ENCODE peak calls at places on chromosomes 3 and 15, in five cellular contexts. One of them, this sample, is unnamed.

GRCh38 chr3:43784640-43785011 is 93.9 kb downstream of the ABHD5 start:
- DNase-seq in H1: no peak
- DNase-seq in HepG2: no peak
- DNase-seq in K562: no peak
- DNase-seq in GM12878: no peak
- DNase-seq in this sample: no peak

GRCh38 chr3:146972726-146973125 is 367.6 kb upstream of the PLSCR5 start:
- DNase-seq in H1: no peak
- DNase-seq in HepG2: no peak
- DNase-seq in K562: no peak
- DNase-seq in GM12878: no peak
- DNase-seq in this sample: no peak

GRCh38 chr3:193970773-193971206 is 165.2 kb upstream of the HES1 start:
- DNase-seq in H1: no peak
- DNase-seq in HepG2: peak; percentile 22
- DNase-seq in K562: no peak
- DNase-seq in GM12878: no peak
- DNase-seq in this sample: no peak

GRCh38 chr3:177835008-177835407 is 637.7 kb upstream of the TBL1XR1 start:
- DNase-seq in H1: no peak
- DNase-seq in HepG2: no peak
- DNase-seq in K562: no peak
- DNase-seq in GM12878: no peak
- DNase-seq in this sample: no peak

GRCh38 chr15:78317145-78317836 is 17.9 kb upstream of the SKIC8 start:
- DNase-seq in H1: no peak
- DNase-seq in HepG2: no peak
- DNase-seq in K562: peak; percentile 58
- DNase-seq in GM12878: no peak
- DNase-seq in this sample: peak; percentile 58

GRCh38 chr15:32884136-32884535 is 166.3 kb downstream of the GREM1 start:
- DNase-seq in H1: no peak
- DNase-seq in HepG2: no peak
- DNase-seq in K562: no peak
- DNase-seq in GM12878: no peak
- DNase-seq in this sample: no peak

GRCh38 chr15:60370804-60371700 is 26.7 kb downstream of the ANXA2 start:
- DNase-seq in H1: no peak
- DNase-seq in HepG2: peak; percentile 70
- DNase-seq in K562: no peak
- DNase-seq in GM12878: no peak
- DNase-seq in this sample: peak; percentile 98

GRCh38 chr15:37109151-37109912 is 9.0 kb upstream of the MEIS2 start:
- DNase-seq in H1: no peak
- DNase-seq in HepG2: no peak
- DNase-seq in K562: no peak
- DNase-seq in GM12878: no peak
- DNase-seq in this sample: no peak

GRCh38 chr3:156792114-156792513 is 34.0 kb upstream of the LEKR1 start:
- DNase-seq in H1: no peak
- DNase-seq in HepG2: no peak
- DNase-seq in K562: no peak
- DNase-seq in GM12878: no peak
- DNase-seq in this sample: no peak

GRCh38 chr3:151580592-151580991 is 119.7 kb upstream of the IGSF10 start:
- DNase-seq in H1: no peak
- DNase-seq in HepG2: no peak
- DNase-seq in K562: no peak
- DNase-seq in GM12878: no peak
- DNase-seq in this sample: peak; percentile 38

GRCh38 chr3:156264771-156265170 is 144.4 kb downstream of the KCNAB1 start:
- DNase-seq in H1: no peak
- DNase-seq in HepG2: no peak
- DNase-seq in K562: no peak
- DNase-seq in GM12878: no peak
- DNase-seq in this sample: no peak

GRCh38 chr3:179702271-179702947 is 49.6 kb downstream of the USP13 start:
- DNase-seq in H1: no peak
- DNase-seq in HepG2: no peak
- DNase-seq in K562: no peak
- DNase-seq in GM12878: no peak
- DNase-seq in this sample: no peak

GRCh38 chr3:178947738-178948137 is 123.9 kb downstream of the ZMAT3 start:
- DNase-seq in H1: no peak
- DNase-seq in HepG2: no peak
- DNase-seq in K562: no peak
- DNase-seq in GM12878: no peak
- DNase-seq in this sample: no peak

GRCh38 chr3:183472155-183472554 is 43.7 kb upstream of the MCF2L2 start:
- DNase-seq in H1: no peak
- DNase-seq in HepG2: no peak
- DNase-seq in K562: no peak
- DNase-seq in GM12878: no peak
- DNase-seq in this sample: no peak

GRCh38 chr15:35218215-35218614 is 133.1 kb upstream of the NANOGP8 start:
- DNase-seq in H1: no peak
- DNase-seq in HepG2: peak; percentile 9
- DNase-seq in K562: no peak
- DNase-seq in GM12878: no peak
- DNase-seq in this sample: no peak

GRCh38 chr15:60945196-60945595 is 283.9 kb downstream of the RORA start:
- DNase-seq in H1: no peak
- DNase-seq in HepG2: no peak
- DNase-seq in K562: no peak
- DNase-seq in GM12878: no peak
- DNase-seq in this sample: no peak

GRCh38 chr15:91790826-91791225 is 62.7 kb upstream of the SLCO3A1 start:
- DNase-seq in H1: no peak
- DNase-seq in HepG2: no peak
- DNase-seq in K562: no peak
- DNase-seq in GM12878: no peak
- DNase-seq in this sample: no peak

GRCh38 chr15:41932511-41932910 is 38.7 kb upstream of the SPTBN5 start:
- DNase-seq in H1: no peak
- DNase-seq in HepG2: no peak
- DNase-seq in K562: no peak
- DNase-seq in GM12878: no peak
- DNase-seq in this sample: no peak

GRCh38 chr15:27408428-27408827 is 437.4 kb downstream of the GABRG3 start:
- DNase-seq in H1: no peak
- DNase-seq in HepG2: no peak
- DNase-seq in K562: no peak
- DNase-seq in GM12878: no peak
- DNase-seq in this sample: no peak

GRCh38 chr15:100759698-100760356 is 119.8 kb upstream of the ALDH1A3 start:
- DNase-seq in H1: no peak
- DNase-seq in HepG2: peak; percentile 22
- DNase-seq in K562: no peak
- DNase-seq in GM12878: no peak
- DNase-seq in this sample: peak; percentile 92

GRCh38 chr3:43584043-43584826 is 37.6 kb downstream of the ANO10 start:
- DNase-seq in H1: no peak
- DNase-seq in HepG2: no peak
- DNase-seq in K562: peak; percentile 37
- DNase-seq in GM12878: no peak
- DNase-seq in this sample: no peak

GRCh38 chr3:84965141-84965540 is 6.4 kb downstream of the CADM2 start:
- DNase-seq in H1: peak; percentile 58
- DNase-seq in HepG2: peak; percentile 10
- DNase-seq in K562: peak; percentile 2
- DNase-seq in GM12878: no peak
- DNase-seq in this sample: peak; percentile 57

GRCh38 chr3:122903171-122903570 is 108.3 kb downstream of the SLC49A4 start:
- DNase-seq in H1: no peak
- DNase-seq in HepG2: no peak
- DNase-seq in K562: no peak
- DNase-seq in GM12878: no peak
- DNase-seq in this sample: no peak

GRCh38 chr3:48661501-48662139 is 1.1 kb downstream of the CELSR3 start:
- DNase-seq in H1: no peak
- DNase-seq in HepG2: peak; percentile 52
- DNase-seq in K562: peak; percentile 88
- DNase-seq in GM12878: no peak
- DNase-seq in this sample: peak; percentile 35

GRCh38 chr3:45781271-45781670 is 15.1 kb downstream of the SLC6A20 start:
- DNase-seq in H1: no peak
- DNase-seq in HepG2: no peak
- DNase-seq in K562: no peak
- DNase-seq in GM12878: no peak
- DNase-seq in this sample: no peak

GRCh38 chr15:69685524-69686452 is 233.2 kb downstream of the RPLP1 start:
- DNase-seq in H1: no peak
- DNase-seq in HepG2: no peak
- DNase-seq in K562: no peak
- DNase-seq in GM12878: no peak
- DNase-seq in this sample: no peak

GRCh38 chr3:128496019-128496601 is 3.1 kb upstream of the GATA2 start:
- DNase-seq in H1: no peak
- DNase-seq in HepG2: no peak
- DNase-seq in K562: no peak
- DNase-seq in GM12878: no peak
- DNase-seq in this sample: no peak

GRCh38 chr3:48798998-48799397 is 48.7 kb downstream of the PRKAR2A start:
- DNase-seq in H1: no peak
- DNase-seq in HepG2: peak; percentile 16
- DNase-seq in K562: no peak
- DNase-seq in GM12878: no peak
- DNase-seq in this sample: no peak

GRCh38 chr3:157079677-157080369 is 80.1 kb downstream of the CCNL1 start:
- DNase-seq in H1: no peak
- DNase-seq in HepG2: no peak
- DNase-seq in K562: no peak
- DNase-seq in GM12878: no peak
- DNase-seq in this sample: no peak

GRCh38 chr3:54191997-54192396 is 69.6 kb downstream of the CACNA2D3 start:
- DNase-seq in H1: no peak
- DNase-seq in HepG2: no peak
- DNase-seq in K562: no peak
- DNase-seq in GM12878: no peak
- DNase-seq in this sample: no peak

GRCh38 chr3:54193093-54193492 is 70.7 kb downstream of the CACNA2D3 start:
- DNase-seq in H1: no peak
- DNase-seq in HepG2: no peak
- DNase-seq in K562: no peak
- DNase-seq in GM12878: no peak
- DNase-seq in this sample: no peak

GRCh38 chr3:54197509-54197908 is 75.2 kb downstream of the CACNA2D3 start:
- DNase-seq in H1: no peak
- DNase-seq in HepG2: no peak
- DNase-seq in K562: no peak
- DNase-seq in GM12878: no peak
- DNase-seq in this sample: no peak

GRCh38 chr3:54198556-54198955 is 76.2 kb downstream of the CACNA2D3 start:
- DNase-seq in H1: no peak
- DNase-seq in HepG2: no peak
- DNase-seq in K562: no peak
- DNase-seq in GM12878: no peak
- DNase-seq in this sample: no peak

GRCh38 chr3:54196330-54196975 is 74.1 kb downstream of the CACNA2D3 start:
- DNase-seq in H1: no peak
- DNase-seq in HepG2: no peak
- DNase-seq in K562: no peak
- DNase-seq in GM12878: no peak
- DNase-seq in this sample: no peak
- TF ChIP-seq EP300 in H1: no peak
- TF ChIP-seq EP300 in HepG2: no peak
- TF ChIP-seq EP300 in K562: no peak
- TF ChIP-seq EP300 in GM12878: no peak
- TF ChIP-seq EP300 in this sample: no peak

GRCh38 chr3:42191443-42191747 is 74.6 kb downstream of the CCK start:
- DNase-seq in H1: no peak
- DNase-seq in HepG2: no peak
- DNase-seq in K562: no peak
- DNase-seq in GM12878: no peak
- DNase-seq in this sample: no peak
- TF ChIP-seq CTCF in H1: no peak
- TF ChIP-seq CTCF in HepG2: no peak
- TF ChIP-seq CTCF in K562: no peak
- TF ChIP-seq CTCF in GM12878: no peak
- TF ChIP-seq CTCF in this sample: no peak

GRCh38 chr3:58737644-58738043 is 71.1 kb upstream of the FAM3D start:
- DNase-seq in H1: no peak
- DNase-seq in HepG2: no peak
- DNase-seq in K562: no peak
- DNase-seq in GM12878: no peak
- DNase-seq in this sample: no peak
- TF ChIP-seq KDM1A in H1: no peak
- TF ChIP-seq KDM1A in HepG2: no peak
- TF ChIP-seq KDM1A in K562: no peak
- TF ChIP-seq KDM1A in GM12878: no peak
- TF ChIP-seq KDM1A in this sample: no peak

GRCh38 chr3:39180183-39180545 is 12.2 kb downstream of the XIRP1 start:
- DNase-seq in H1: no peak
- DNase-seq in HepG2: no peak
- DNase-seq in K562: no peak
- DNase-seq in GM12878: no peak
- DNase-seq in this sample: no peak

GRCh38 chr3:39183231-39184080 is 8.9 kb downstream of the XIRP1 start:
- DNase-seq in H1: no peak
- DNase-seq in HepG2: no peak
- DNase-seq in K562: no peak
- DNase-seq in GM12878: no peak
- DNase-seq in this sample: no peak

GRCh38 chr3:39181408-39182335 is 10.7 kb downstream of the XIRP1 start:
- DNase-seq in H1: no peak
- DNase-seq in HepG2: no peak
- DNase-seq in K562: no peak
- DNase-seq in GM12878: no peak
- DNase-seq in this sample: no peak

GRCh38 chr3:39178553-39178952 is 13.8 kb downstream of the XIRP1 start:
- DNase-seq in H1: no peak
- DNase-seq in HepG2: no peak
- DNase-seq in K562: no peak
- DNase-seq in GM12878: no peak
- DNase-seq in this sample: no peak

DNA sequence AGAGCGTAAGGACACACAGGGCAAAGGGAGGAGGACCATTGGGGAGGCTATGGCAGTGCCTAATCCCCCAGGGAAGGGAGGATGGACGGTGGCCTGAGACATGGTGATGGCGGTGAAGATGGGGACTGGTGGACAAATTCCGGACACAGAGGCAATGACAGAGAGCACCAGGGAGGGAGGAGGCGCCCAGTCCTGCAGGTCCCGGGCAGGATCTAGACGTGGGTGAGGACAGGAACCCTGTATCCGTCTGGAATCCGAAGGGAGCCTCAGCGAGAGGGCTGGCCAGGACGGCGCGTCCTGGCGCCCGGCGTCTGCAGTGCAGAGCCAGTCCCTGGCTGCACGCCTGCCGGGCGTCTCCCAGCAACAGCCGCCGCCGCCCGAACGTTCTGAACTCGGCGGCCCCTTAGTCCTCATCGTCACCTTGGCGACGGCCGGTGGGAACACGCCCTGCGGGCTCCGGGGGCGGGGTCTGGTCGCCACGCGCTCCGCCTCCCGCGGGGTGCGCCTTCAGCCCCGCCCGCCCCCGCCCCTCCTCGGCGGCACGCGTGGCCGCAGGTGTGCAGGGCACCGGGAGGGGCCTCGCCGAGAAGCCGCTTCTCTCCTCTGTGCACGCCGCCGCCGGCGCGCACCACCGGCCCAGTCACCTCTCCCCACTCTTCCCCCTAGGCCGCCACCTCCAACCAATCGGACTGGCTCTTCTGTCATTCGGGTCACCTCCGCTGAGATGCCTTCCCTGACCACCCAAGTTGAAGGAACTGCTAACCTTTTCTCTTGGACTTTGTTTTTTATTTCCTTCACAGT is 11.6 kb downstream of the XIRP1 start:
- DNase-seq in H1: peak; percentile 62
- DNase-seq in HepG2: peak; percentile 74
- DNase-seq in K562: peak; percentile 96
- DNase-seq in GM12878: peak; percentile 39
- DNase-seq in this sample: peak; percentile 76
- TF ChIP-seq EP300 in H1: no peak
- TF ChIP-seq EP300 in HepG2: no peak
- TF ChIP-seq EP300 in K562: no peak
- TF ChIP-seq EP300 in GM12878: no peak
- TF ChIP-seq EP300 in this sample: no peak